ENCODE peak calls at places on chromosomes 13 and 19, in six cellular contexts. One of them, this sample, is unnamed.

GRCh38 chr19:55640043-55640576 is 692 bp upstream of the ZNF580 start:
- DNase-seq in colonic mucosa: peak
- DNase-seq in GM23338: peak
- DNase-seq in testis: peak
- DNase-seq in CD8-positive, alpha-beta T cell: peak
- DNase-seq in GM23248: peak
- DNase-seq in this sample: peak

GRCh38 chr13:30705672-30706071 is 29.7 kb upstream of the ALOX5AP start:
- DNase-seq in colonic mucosa: no peak
- DNase-seq in CD8-positive, alpha-beta T cell: no peak
- DNase-seq in testis: no peak
- DNase-seq in GM23338: no peak
- DNase-seq in GM23248: no peak
- DNase-seq in this sample: no peak

GRCh38 chr19:50563597-50563996 is 4.6 kb downstream of the LRRC4B start:
- DNase-seq in colonic mucosa: no peak
- DNase-seq in GM23338: no peak
- DNase-seq in CD8-positive, alpha-beta T cell: no peak
- DNase-seq in GM23248: no peak
- DNase-seq in testis: no peak
- DNase-seq in this sample: no peak

GRCh38 chr19:53824134-53824611 is at the start of gene NLRP12:
- DNase-seq in GM23248: no peak
- DNase-seq in CD8-positive, alpha-beta T cell: no peak
- DNase-seq in testis: no peak
- DNase-seq in colonic mucosa: no peak
- DNase-seq in GM23338: no peak
- DNase-seq in this sample: no peak

GRCh38 chr13:85582890-85583289 is 216.3 kb downstream of the SLITRK6 start:
- DNase-seq in CD8-positive, alpha-beta T cell: no peak
- DNase-seq in colonic mucosa: no peak
- DNase-seq in GM23338: no peak
- DNase-seq in testis: no peak
- DNase-seq in GM23248: no peak
- DNase-seq in this sample: no peak

GRCh38 chr13:104106705-104107393 is 1040.6 kb upstream of the SLC10A2 start:
- DNase-seq in testis: no peak
- DNase-seq in GM23338: peak
- DNase-seq in CD8-positive, alpha-beta T cell: no peak
- DNase-seq in GM23248: no peak
- DNase-seq in colonic mucosa: no peak
- DNase-seq in this sample: no peak

GRCh38 chr13:111302045-111302722 is 18.3 kb upstream of the TEX29 start:
- DNase-seq in CD8-positive, alpha-beta T cell: no peak
- DNase-seq in GM23338: no peak
- DNase-seq in GM23248: no peak
- DNase-seq in testis: no peak
- DNase-seq in colonic mucosa: no peak
- DNase-seq in this sample: no peak

GRCh38 chr13:86425127-86425526 is 625.9 kb upstream of the SLITRK6 start:
- DNase-seq in GM23338: peak
- DNase-seq in colonic mucosa: no peak
- DNase-seq in GM23248: no peak
- DNase-seq in testis: no peak
- DNase-seq in CD8-positive, alpha-beta T cell: no peak
- DNase-seq in this sample: no peak

GRCh38 chr13:41587490-41587889 is 130.1 kb downstream of the RGCC start:
- DNase-seq in colonic mucosa: no peak
- DNase-seq in CD8-positive, alpha-beta T cell: peak
- DNase-seq in GM23248: no peak
- DNase-seq in testis: no peak
- DNase-seq in GM23338: peak
- DNase-seq in this sample: no peak

GRCh38 chr13:22278336-22278929 is 607.6 kb downstream of the FGF9 start:
- DNase-seq in testis: peak
- DNase-seq in GM23248: peak
- DNase-seq in colonic mucosa: peak
- DNase-seq in CD8-positive, alpha-beta T cell: peak
- DNase-seq in GM23338: peak
- DNase-seq in this sample: peak

GRCh38 chr13:46041335-46041934 is 11.1 kb downstream of the ZC3H13 start:
- DNase-seq in colonic mucosa: no peak
- DNase-seq in CD8-positive, alpha-beta T cell: no peak
- DNase-seq in GM23248: peak
- DNase-seq in testis: no peak
- DNase-seq in GM23338: no peak
- DNase-seq in this sample: no peak

DNA sequence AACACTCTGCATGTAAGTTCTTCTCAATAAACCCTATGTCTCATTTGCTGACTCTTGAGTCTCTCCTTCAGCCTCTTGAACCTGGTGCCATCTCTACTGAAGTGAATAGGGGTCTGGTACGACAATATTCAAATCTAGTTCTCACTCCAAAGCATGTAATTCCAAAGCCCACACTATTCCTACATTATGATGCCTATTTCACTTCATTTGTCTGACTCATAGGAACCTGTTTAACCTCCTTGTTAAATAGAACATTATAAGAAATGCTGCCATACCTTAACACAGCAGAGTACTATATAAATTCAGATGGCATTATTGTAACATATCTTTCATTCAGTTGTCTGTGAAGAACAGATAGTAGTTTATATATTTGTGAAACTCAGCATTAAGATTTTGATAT is 67.1 kb downstream of the STARD13 start:
- DNase-seq in GM23248: no peak
- DNase-seq in CD8-positive, alpha-beta T cell: no peak
- DNase-seq in GM23338: no peak
- DNase-seq in testis: no peak
- DNase-seq in colonic mucosa: no peak
- DNase-seq in this sample: no peak
- H3K27ac ChIP-seq in GM23248: no peak
- H3K27ac ChIP-seq in CD8-positive, alpha-beta T cell: no peak
- H3K27ac ChIP-seq in GM23338: no peak
- H3K27ac ChIP-seq in testis: no peak
- H3K27ac ChIP-seq in colonic mucosa: peak
- H3K27ac ChIP-seq in this sample: no peak

GRCh38 chr19:1409204-1410005 is 2.0 kb downstream of the DAZAP1 start:
- DNase-seq in colonic mucosa: no peak
- DNase-seq in GM23338: no peak
- DNase-seq in GM23248: peak
- DNase-seq in CD8-positive, alpha-beta T cell: no peak
- DNase-seq in testis: no peak
- DNase-seq in this sample: no peak
- H3K27ac ChIP-seq in colonic mucosa: peak
- H3K27ac ChIP-seq in GM23338: peak
- H3K27ac ChIP-seq in GM23248: peak
- H3K27ac ChIP-seq in CD8-positive, alpha-beta T cell: peak
- H3K27ac ChIP-seq in testis: peak
- H3K27ac ChIP-seq in this sample: peak

GRCh38 chr13:105817011-105817410 is 718.5 kb downstream of the EFNB2 start:
- DNase-seq in GM23248: no peak
- DNase-seq in GM23338: peak
- DNase-seq in CD8-positive, alpha-beta T cell: no peak
- DNase-seq in testis: no peak
- DNase-seq in colonic mucosa: no peak
- DNase-seq in this sample: no peak
- H3K27ac ChIP-seq in GM23248: no peak
- H3K27ac ChIP-seq in GM23338: no peak
- H3K27ac ChIP-seq in CD8-positive, alpha-beta T cell: no peak
- H3K27ac ChIP-seq in testis: no peak
- H3K27ac ChIP-seq in colonic mucosa: no peak
- H3K27ac ChIP-seq in this sample: no peak

GRCh38 chr13:20121154-20121515 is 39.7 kb downstream of the GJA3 start:
- DNase-seq in testis: no peak
- DNase-seq in CD8-positive, alpha-beta T cell: no peak
- DNase-seq in colonic mucosa: no peak
- DNase-seq in GM23338: no peak
- DNase-seq in GM23248: peak
- DNase-seq in this sample: no peak
- H3K27ac ChIP-seq in testis: peak
- H3K27ac ChIP-seq in CD8-positive, alpha-beta T cell: no peak
- H3K27ac ChIP-seq in colonic mucosa: peak
- H3K27ac ChIP-seq in GM23338: no peak
- H3K27ac ChIP-seq in GM23248: peak
- H3K27ac ChIP-seq in this sample: peak